ENCODE peak calls at places on chromosome 12, in eight cellular contexts. One of them, this sample, is unnamed.

GRCh38 chr12:20624718-20625117 is 70.4 kb upstream of the SLCO1C1 start:
- DNase-seq in lung: no peak
- DNase-seq in RWPE1: no peak
- DNase-seq in body of pancreas: no peak
- DNase-seq in uterus: no peak
- DNase-seq in astrocyte: no peak
- DNase-seq in choroid plexus epithelial cell: peak
- DNase-seq in fibroblast of mammary gland: peak
- DNase-seq in this sample: peak

GRCh38 chr12:124884587-124885438 is 21.1 kb upstream of the SCARB1 start:
- DNase-seq in lung: no peak
- DNase-seq in RWPE1: no peak
- DNase-seq in body of pancreas: peak
- DNase-seq in uterus: no peak
- DNase-seq in astrocyte: no peak
- DNase-seq in choroid plexus epithelial cell: no peak
- DNase-seq in fibroblast of mammary gland: no peak
- DNase-seq in this sample: no peak

GRCh38 chr12:55996715-55997534 is at the start of gene SUOX:
- DNase-seq in lung: peak
- DNase-seq in RWPE1: peak
- DNase-seq in body of pancreas: peak
- DNase-seq in uterus: peak
- DNase-seq in astrocyte: peak
- DNase-seq in choroid plexus epithelial cell: peak
- DNase-seq in fibroblast of mammary gland: peak
- DNase-seq in this sample: peak

GRCh38 chr12:100268835-100269564 is 2.0 kb downstream of the SCYL2 start:
- DNase-seq in lung: no peak
- DNase-seq in RWPE1: no peak
- DNase-seq in body of pancreas: no peak
- DNase-seq in uterus: no peak
- DNase-seq in astrocyte: peak
- DNase-seq in choroid plexus epithelial cell: peak
- DNase-seq in fibroblast of mammary gland: peak
- DNase-seq in this sample: peak

GRCh38 chr12:88577537-88577936 is 2.7 kb downstream of the KITLG start:
- DNase-seq in lung: no peak
- DNase-seq in RWPE1: peak
- DNase-seq in body of pancreas: no peak
- DNase-seq in uterus: no peak
- DNase-seq in astrocyte: peak
- DNase-seq in choroid plexus epithelial cell: peak
- DNase-seq in fibroblast of mammary gland: peak
- DNase-seq in this sample: no peak

GRCh38 chr12:30725739-30726138 is 29.0 kb downstream of the CAPRIN2 start:
- DNase-seq in lung: no peak
- DNase-seq in RWPE1: peak
- DNase-seq in body of pancreas: no peak
- DNase-seq in uterus: no peak
- DNase-seq in astrocyte: peak
- DNase-seq in choroid plexus epithelial cell: peak
- DNase-seq in fibroblast of mammary gland: peak
- DNase-seq in this sample: peak

GRCh38 chr12:130498589-130499385 is 161.1 kb downstream of the PIWIL1 start:
- DNase-seq in lung: no peak
- DNase-seq in RWPE1: no peak
- DNase-seq in body of pancreas: no peak
- DNase-seq in uterus: no peak
- DNase-seq in astrocyte: no peak
- DNase-seq in choroid plexus epithelial cell: no peak
- DNase-seq in fibroblast of mammary gland: no peak
- DNase-seq in this sample: no peak

GRCh38 chr12:69290545-69291277 is 51.3 kb downstream of the CPSF6 start:
- DNase-seq in lung: peak
- DNase-seq in RWPE1: peak
- DNase-seq in body of pancreas: peak
- DNase-seq in uterus: peak
- DNase-seq in astrocyte: peak
- DNase-seq in choroid plexus epithelial cell: peak
- DNase-seq in fibroblast of mammary gland: peak
- DNase-seq in this sample: peak

GRCh38 chr12:25054783-25055144 is 105.9 kb upstream of the BCAT1 start:
- DNase-seq in lung: no peak
- DNase-seq in RWPE1: peak
- DNase-seq in body of pancreas: peak
- DNase-seq in uterus: no peak
- DNase-seq in astrocyte: peak
- DNase-seq in choroid plexus epithelial cell: peak
- DNase-seq in fibroblast of mammary gland: no peak
- DNase-seq in this sample: no peak

GRCh38 chr12:12439636-12440035 is 82.8 kb downstream of the BORCS5 start:
- DNase-seq in lung: no peak
- DNase-seq in RWPE1: peak
- DNase-seq in body of pancreas: peak
- DNase-seq in uterus: no peak
- DNase-seq in astrocyte: peak
- DNase-seq in choroid plexus epithelial cell: peak
- DNase-seq in fibroblast of mammary gland: peak
- DNase-seq in this sample: peak

GRCh38 chr12:62256408-62257079 is 3.7 kb upstream of the USP15 start:
- DNase-seq in lung: no peak
- DNase-seq in RWPE1: no peak
- DNase-seq in body of pancreas: peak
- DNase-seq in uterus: no peak
- DNase-seq in astrocyte: peak
- DNase-seq in choroid plexus epithelial cell: no peak
- DNase-seq in fibroblast of mammary gland: peak
- DNase-seq in this sample: no peak

GRCh38 chr12:69739287-69740191 is 879 bp downstream of the RAB3IP start:
- DNase-seq in lung: peak
- DNase-seq in RWPE1: peak
- DNase-seq in body of pancreas: peak
- DNase-seq in uterus: peak
- DNase-seq in astrocyte: peak
- DNase-seq in choroid plexus epithelial cell: peak
- DNase-seq in fibroblast of mammary gland: peak
- DNase-seq in this sample: peak

GRCh38 chr12:132030367-132031038 is 80.8 kb downstream of the EP400 start:
- DNase-seq in lung: no peak
- DNase-seq in RWPE1: no peak
- DNase-seq in body of pancreas: no peak
- DNase-seq in uterus: no peak
- DNase-seq in astrocyte: no peak
- DNase-seq in choroid plexus epithelial cell: peak
- DNase-seq in fibroblast of mammary gland: peak
- DNase-seq in this sample: peak

GRCh38 chr12:3816266-3816665 is 56.9 kb downstream of the PARP11 start:
- DNase-seq in lung: no peak
- DNase-seq in RWPE1: no peak
- DNase-seq in body of pancreas: no peak
- DNase-seq in uterus: no peak
- DNase-seq in astrocyte: no peak
- DNase-seq in choroid plexus epithelial cell: peak
- DNase-seq in fibroblast of mammary gland: no peak
- DNase-seq in this sample: no peak

GRCh38 chr12:124455336-124455735 is 112.1 kb downstream of the NCOR2 start:
- DNase-seq in lung: no peak
- DNase-seq in RWPE1: no peak
- DNase-seq in body of pancreas: no peak
- DNase-seq in uterus: no peak
- DNase-seq in astrocyte: no peak
- DNase-seq in choroid plexus epithelial cell: no peak
- DNase-seq in fibroblast of mammary gland: no peak
- DNase-seq in this sample: no peak

GRCh38 chr12:1880876-1881275 is 37.6 kb downstream of the CACNA2D4 start:
- DNase-seq in lung: no peak
- DNase-seq in RWPE1: no peak
- DNase-seq in body of pancreas: no peak
- DNase-seq in uterus: no peak
- DNase-seq in astrocyte: no peak
- DNase-seq in choroid plexus epithelial cell: no peak
- DNase-seq in fibroblast of mammary gland: no peak
- DNase-seq in this sample: no peak

GRCh38 chr12:99119943-99120342 is 474.9 kb downstream of the APAF1 start:
- DNase-seq in lung: no peak
- DNase-seq in RWPE1: no peak
- DNase-seq in body of pancreas: no peak
- DNase-seq in uterus: no peak
- DNase-seq in astrocyte: no peak
- DNase-seq in choroid plexus epithelial cell: no peak
- DNase-seq in fibroblast of mammary gland: no peak
- DNase-seq in this sample: no peak

GRCh38 chr12:4308334-4308960 is 12.6 kb upstream of the TIGAR start:
- DNase-seq in lung: no peak
- DNase-seq in RWPE1: peak
- DNase-seq in body of pancreas: no peak
- DNase-seq in uterus: no peak
- DNase-seq in astrocyte: no peak
- DNase-seq in choroid plexus epithelial cell: no peak
- DNase-seq in fibroblast of mammary gland: no peak
- DNase-seq in this sample: no peak

GRCh38 chr12:124920353-124920935 is 6.0 kb upstream of the UBC start:
- DNase-seq in lung: no peak
- DNase-seq in RWPE1: no peak
- DNase-seq in body of pancreas: no peak
- DNase-seq in uterus: no peak
- DNase-seq in astrocyte: no peak
- DNase-seq in choroid plexus epithelial cell: no peak
- DNase-seq in fibroblast of mammary gland: no peak
- DNase-seq in this sample: no peak

GRCh38 chr12:72264548-72265175 is 7.5 kb upstream of the TRHDE start:
- DNase-seq in lung: no peak
- DNase-seq in RWPE1: no peak
- DNase-seq in body of pancreas: peak
- DNase-seq in uterus: no peak
- DNase-seq in astrocyte: no peak
- DNase-seq in choroid plexus epithelial cell: peak
- DNase-seq in fibroblast of mammary gland: peak
- DNase-seq in this sample: peak

GRCh38 chr12:72269491-72269890 is 2.7 kb upstream of the TRHDE start:
- DNase-seq in lung: no peak
- DNase-seq in RWPE1: no peak
- DNase-seq in body of pancreas: no peak
- DNase-seq in uterus: no peak
- DNase-seq in astrocyte: no peak
- DNase-seq in choroid plexus epithelial cell: no peak
- DNase-seq in fibroblast of mammary gland: no peak
- DNase-seq in this sample: no peak

GRCh38 chr12:72268386-72268785 is 3.8 kb upstream of the TRHDE start:
- DNase-seq in lung: no peak
- DNase-seq in RWPE1: no peak
- DNase-seq in body of pancreas: no peak
- DNase-seq in uterus: no peak
- DNase-seq in astrocyte: no peak
- DNase-seq in choroid plexus epithelial cell: no peak
- DNase-seq in fibroblast of mammary gland: no peak
- DNase-seq in this sample: no peak

GRCh38 chr12:72270246-72270645 is 1.9 kb upstream of the TRHDE start:
- DNase-seq in lung: no peak
- DNase-seq in RWPE1: no peak
- DNase-seq in body of pancreas: no peak
- DNase-seq in uterus: no peak
- DNase-seq in astrocyte: no peak
- DNase-seq in choroid plexus epithelial cell: no peak
- DNase-seq in fibroblast of mammary gland: no peak
- DNase-seq in this sample: no peak

GRCh38 chr12:72267974-72268373 is 4.2 kb upstream of the TRHDE start:
- DNase-seq in lung: no peak
- DNase-seq in RWPE1: no peak
- DNase-seq in body of pancreas: peak
- DNase-seq in uterus: no peak
- DNase-seq in astrocyte: no peak
- DNase-seq in choroid plexus epithelial cell: peak
- DNase-seq in fibroblast of mammary gland: peak
- DNase-seq in this sample: no peak
- TF ChIP-seq CTCF in lung: no peak
- TF ChIP-seq CTCF in RWPE1: no peak
- TF ChIP-seq CTCF in body of pancreas: no peak
- TF ChIP-seq CTCF in uterus: no peak
- TF ChIP-seq CTCF in astrocyte: peak
- TF ChIP-seq CTCF in choroid plexus epithelial cell: peak
- TF ChIP-seq CTCF in fibroblast of mammary gland: peak
- TF ChIP-seq CTCF in this sample: peak

DNA sequence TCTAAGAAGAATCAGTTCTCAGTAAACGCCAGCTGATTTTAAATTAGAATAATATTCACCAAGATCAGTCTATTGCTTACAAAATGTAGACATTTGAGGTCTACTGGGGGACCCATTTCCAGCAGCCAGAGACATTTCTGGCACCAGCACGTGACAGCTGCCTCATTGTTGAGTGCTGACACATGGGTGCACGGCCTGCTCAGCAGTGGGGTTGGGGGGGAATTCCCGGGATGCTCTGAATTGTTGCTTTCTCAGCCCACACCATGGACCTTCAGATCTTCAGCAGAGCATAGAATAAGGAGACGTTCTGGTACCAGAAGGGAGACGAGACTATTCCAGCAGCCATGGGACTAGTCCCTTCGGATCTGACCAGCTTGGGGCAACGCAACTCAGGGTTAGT is 18.3 kb downstream of the PLEKHG7 start:
- DNase-seq in lung: no peak
- DNase-seq in RWPE1: no peak
- DNase-seq in body of pancreas: no peak
- DNase-seq in uterus: no peak
- DNase-seq in astrocyte: peak
- DNase-seq in choroid plexus epithelial cell: peak
- DNase-seq in fibroblast of mammary gland: no peak
- DNase-seq in this sample: no peak
- TF ChIP-seq CTCF in lung: no peak
- TF ChIP-seq CTCF in RWPE1: no peak
- TF ChIP-seq CTCF in body of pancreas: no peak
- TF ChIP-seq CTCF in uterus: no peak
- TF ChIP-seq CTCF in astrocyte: no peak
- TF ChIP-seq CTCF in choroid plexus epithelial cell: no peak
- TF ChIP-seq CTCF in fibroblast of mammary gland: no peak
- TF ChIP-seq CTCF in this sample: no peak

GRCh38 chr12:66087365-66087943 is 43.1 kb downstream of the LLPH start:
- DNase-seq in lung: peak
- DNase-seq in RWPE1: peak
- DNase-seq in body of pancreas: peak
- DNase-seq in uterus: peak
- DNase-seq in astrocyte: peak
- DNase-seq in choroid plexus epithelial cell: peak
- DNase-seq in fibroblast of mammary gland: peak
- DNase-seq in this sample: peak
- TF ChIP-seq CTCF in lung: peak
- TF ChIP-seq CTCF in RWPE1: peak
- TF ChIP-seq CTCF in body of pancreas: peak
- TF ChIP-seq CTCF in uterus: peak
- TF ChIP-seq CTCF in astrocyte: peak
- TF ChIP-seq CTCF in choroid plexus epithelial cell: peak
- TF ChIP-seq CTCF in fibroblast of mammary gland: peak
- TF ChIP-seq CTCF in this sample: peak

DNA sequence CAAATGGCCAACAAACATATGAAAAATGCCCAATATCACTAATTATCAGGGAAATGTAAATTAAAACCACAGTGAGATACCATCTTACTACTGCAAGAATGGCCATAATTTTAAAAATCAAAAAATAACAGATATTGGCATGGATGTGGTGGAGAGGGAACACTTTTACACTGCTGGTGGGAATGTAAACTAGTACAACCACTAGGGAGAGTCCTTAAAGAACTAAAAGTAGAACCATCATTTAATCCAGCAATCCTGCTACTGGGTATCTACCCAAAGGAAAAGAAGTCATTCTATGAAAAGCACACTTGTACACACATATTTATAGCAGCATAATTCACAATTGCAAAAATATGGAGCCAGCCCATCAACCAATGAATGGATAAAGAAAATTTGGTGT is 459.7 kb downstream of the GXYLT1 start:
- DNase-seq in lung: no peak
- DNase-seq in RWPE1: no peak
- DNase-seq in body of pancreas: no peak
- DNase-seq in uterus: no peak
- DNase-seq in astrocyte: no peak
- DNase-seq in choroid plexus epithelial cell: no peak
- DNase-seq in fibroblast of mammary gland: no peak
- DNase-seq in this sample: no peak
- TF ChIP-seq CTCF in lung: no peak
- TF ChIP-seq CTCF in RWPE1: peak
- TF ChIP-seq CTCF in body of pancreas: no peak
- TF ChIP-seq CTCF in uterus: no peak
- TF ChIP-seq CTCF in astrocyte: no peak
- TF ChIP-seq CTCF in choroid plexus epithelial cell: no peak
- TF ChIP-seq CTCF in fibroblast of mammary gland: no peak
- TF ChIP-seq CTCF in this sample: no peak